ENCODE peak calls at places on chromosomes 6 and 20, in six cellular contexts. R is tibial artery; J is coronary artery; F is CD4-positive, alpha-beta T cell; K is CD8-positive, alpha-beta T cell; U is activated B cell treated with CpG ODN at 0.5 μM for 24 hours. N is an unnamed sample.

GRCh38 chr20:45993197-45993951 is 15.3 kb upstream of the MMP9 start:
- DNase-seq in R (no peak), J (no peak), F (no peak), K (no peak), U (no peak), N (no peak)

GRCh38 chr6:139497344-139497961 is 123.0 kb upstream of the CITED2 start:
- DNase-seq in R (no peak), J (no peak), F (no peak), K (no peak), U (no peak), N (no peak)

GRCh38 chr6:116247285-116247684 is 6.6 kb downstream of the TSPYL4 start:
- DNase-seq in R (no peak), J (no peak), F (no peak), K (no peak), U (no peak), N (no peak)

GRCh38 chr6:168277274-168277669 is 42.3 kb downstream of the DACT2 start:
- DNase-seq in R (no peak), J (no peak), F (no peak), K (no peak), U (no peak), N (no peak)

GRCh38 chr6:98295776-98296175 is 538.6 kb upstream of the POU3F2 start:
- DNase-seq in R (no peak), J (no peak), F (no peak), K (no peak), U (no peak), N (no peak)

GRCh38 chr6:2843138-2843740 is 1.6 kb upstream of the SERPINB1 start:
- DNase-seq in R (no peak), J (no peak), F (no peak), K (no peak), U (no peak), N (no peak)

GRCh38 chr6:166597711-166598440 is 11.4 kb upstream of the RAMACL start:
- DNase-seq in R (no peak), J (no peak), F (no peak), K (no peak), U (no peak), N (no peak)

GRCh38 chr6:150452642-150453243 is 83.9 kb downstream of the IYD start:
- DNase-seq in R (peak), J (no peak), F (no peak), K (no peak), U (no peak), N (no peak)

GRCh38 chr6:26286168-26286854 is 78.7 kb upstream of the BTN3A2 start:
- DNase-seq in R (peak), J (peak), F (peak), K (peak), U (peak), N (peak)

GRCh38 chr6:111843347-111844147 is 29.7 kb downstream of the FYN start:
- DNase-seq in R (no peak), J (no peak), F (peak), K (peak), U (no peak), N (no peak)

GRCh38 chr6:44481765-44482164 is 94.3 kb downstream of the CDC5L start:
- DNase-seq in R (no peak), J (no peak), F (no peak), K (no peak), U (no peak), N (no peak)

GRCh38 chr6:126293891-126294524 is 45.9 kb upstream of the CENPW start:
- DNase-seq in R (no peak), J (no peak), F (no peak), K (no peak), U (no peak), N (no peak)

GRCh38 chr6:90216081-90216977 is 80.3 kb downstream of the BACH2 start:
- DNase-seq in R (peak), J (no peak), F (no peak), K (peak), U (peak), N (no peak)

GRCh38 chr6:108888052-108888451 is 39.8 kb downstream of the ARMC2 start:
- DNase-seq in R (no peak), J (no peak), F (no peak), K (no peak), U (no peak), N (no peak)

DNA sequence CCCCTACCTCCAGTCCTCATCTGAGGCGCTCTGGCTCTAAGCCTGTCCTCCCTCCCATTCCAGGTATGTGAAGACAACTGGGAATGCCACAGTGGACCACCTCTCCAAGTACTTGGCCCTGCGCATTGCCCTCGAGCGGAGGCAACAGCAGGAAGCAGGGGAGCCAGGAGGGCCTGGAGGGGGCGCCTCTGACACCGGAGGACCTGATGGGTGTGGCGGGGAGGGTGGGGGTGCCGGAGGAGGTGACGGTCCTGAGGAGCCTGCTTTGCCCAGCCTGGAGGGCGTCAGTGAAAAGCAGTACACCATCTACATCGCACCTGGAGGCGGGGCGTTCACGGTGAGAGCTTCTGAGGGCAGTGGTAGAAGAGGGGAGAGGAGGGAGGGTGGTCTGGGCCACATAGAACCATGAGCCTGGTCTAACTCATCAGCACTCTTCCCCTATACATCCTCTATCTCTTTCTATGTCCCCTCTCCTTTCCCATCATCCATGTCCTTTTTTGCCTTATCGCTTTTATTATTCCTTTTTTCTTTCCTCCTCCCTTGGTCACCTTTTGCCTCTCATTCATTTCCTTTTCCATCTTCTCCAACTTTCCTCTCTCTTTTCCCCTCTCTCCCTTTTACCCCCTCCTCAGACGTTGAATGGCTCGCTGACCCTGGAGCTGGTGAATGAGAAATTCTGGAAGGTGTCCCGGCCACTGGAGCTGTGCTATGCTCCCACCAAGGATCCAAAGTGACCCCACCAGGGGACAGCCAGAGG is 3.5 kb downstream of the RING1 start:
- DNase-seq in R (no peak), J (no peak), F (no peak), K (no peak), U (no peak), N (no peak)
- TF ChIP-seq CTCF in R (no peak), J (no peak), F (no peak), K (no peak), U (no peak), N (no peak)

DNA sequence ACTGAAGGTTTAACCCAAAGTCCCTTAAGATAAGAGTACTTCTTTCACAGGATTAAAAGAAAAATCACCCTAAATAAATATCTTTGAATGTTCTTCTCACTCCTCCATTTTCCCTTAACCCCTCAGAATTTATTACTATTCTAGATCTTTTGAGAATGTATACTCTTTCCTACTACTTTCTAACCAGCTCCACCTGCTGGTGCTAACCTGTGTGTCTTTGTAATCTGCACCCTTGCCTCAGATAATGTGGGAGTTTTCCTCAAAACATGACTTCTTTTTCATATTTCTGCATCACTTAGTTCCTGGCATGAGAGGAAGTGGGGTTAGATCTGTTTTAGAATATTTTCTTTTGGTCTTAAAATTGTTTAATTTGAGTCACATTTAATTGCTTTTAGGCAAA is 394.2 kb downstream of the BMP2 start:
- DNase-seq in R (no peak), J (no peak), F (no peak), K (no peak), U (no peak), N (no peak)
- TF ChIP-seq CTCF in R (no peak), J (no peak), F (no peak), K (no peak), U (no peak), N (no peak)

DNA sequence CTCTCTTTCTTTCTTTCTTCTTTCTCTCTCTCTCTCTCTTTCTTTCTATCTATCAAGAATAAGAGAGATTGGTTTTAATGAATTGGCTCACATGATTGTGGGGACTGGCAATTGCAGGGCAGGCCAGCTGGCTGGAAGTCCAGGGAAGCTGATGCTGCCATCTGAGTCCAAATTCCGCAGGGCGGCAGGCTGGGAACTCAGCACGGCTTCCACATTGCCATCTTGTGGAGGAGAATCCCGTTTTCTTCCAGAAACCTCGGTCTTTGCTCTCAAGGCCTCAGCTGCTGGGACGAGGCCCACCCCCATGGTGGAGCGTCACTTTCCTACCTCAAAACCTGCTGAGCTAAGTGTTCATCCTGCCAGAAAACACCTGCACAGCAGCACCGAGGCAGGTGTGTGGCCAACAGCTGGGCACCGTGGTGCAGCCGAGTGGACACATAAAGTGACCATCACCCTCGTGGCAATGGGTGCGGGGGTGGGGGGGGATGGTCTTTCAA is 58.8 kb upstream of the SLCO4A1 start:
- DNase-seq in R (no peak), J (no peak), F (no peak), K (no peak), U (no peak), N (no peak)
- TF ChIP-seq CTCF in R (peak), J (no peak), F (no peak), K (no peak), U (no peak), N (no peak)

GRCh38 chr6:73898599-73898998 is 202.6 kb downstream of the CD109 start:
- DNase-seq in R (no peak), J (no peak), F (no peak), K (no peak), U (no peak), N (no peak)
- TF ChIP-seq CTCF in R (no peak), J (no peak), F (no peak), K (no peak), U (no peak), N (no peak)

GRCh38 chr20:33480071-33480470 is 9.8 kb upstream of the CBFA2T2 start:
- DNase-seq in R (no peak), J (no peak), F (no peak), K (no peak), U (no peak), N (no peak)
- TF ChIP-seq CTCF in R (no peak), J (no peak), F (no peak), K (no peak), U (no peak), N (no peak)

DNA sequence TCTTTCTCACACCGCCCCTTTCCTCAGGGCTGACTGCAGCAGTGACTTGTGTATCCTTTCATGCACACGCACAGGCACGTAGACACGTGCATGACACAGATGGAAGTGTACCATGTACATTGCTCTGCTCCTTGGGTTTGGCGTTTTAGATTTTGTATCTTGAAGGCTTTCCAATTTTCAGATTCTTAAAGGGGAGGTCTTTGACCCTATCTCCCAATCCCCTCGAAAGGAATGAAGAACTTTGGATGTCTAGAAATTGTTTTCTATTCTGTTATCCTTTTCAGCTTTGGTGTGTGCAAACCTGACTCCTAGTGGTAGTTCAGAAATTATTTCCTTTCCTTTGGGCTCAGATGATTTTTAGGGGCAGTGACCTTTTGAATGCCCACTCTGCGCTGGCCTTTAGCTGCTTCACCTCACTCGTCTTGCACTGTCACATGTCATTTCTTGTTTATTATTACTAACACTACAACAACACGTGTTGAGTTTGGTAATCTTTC is 63.0 kb downstream of the HIVEP1 start:
- DNase-seq in R (no peak), J (no peak), F (no peak), K (no peak), U (no peak), N (no peak)
- TF ChIP-seq CTCF in R (peak), J (no peak), F (peak), K (peak), U (no peak), N (no peak)

GRCh38 chr6:12961761-12962160 is 245.2 kb downstream of the PHACTR1 start:
- DNase-seq in R (no peak), J (no peak), F (no peak), K (no peak), U (no peak), N (no peak)

GRCh38 chr6:12956991-12957320 is 240.4 kb downstream of the PHACTR1 start:
- DNase-seq in R (no peak), J (no peak), F (no peak), K (no peak), U (no peak), N (no peak)

GRCh38 chr6:12955996-12956395 is 239.4 kb downstream of the PHACTR1 start:
- DNase-seq in R (no peak), J (no peak), F (no peak), K (no peak), U (no peak), N (no peak)

GRCh38 chr6:12957321-12958051 is 240.9 kb downstream of the PHACTR1 start:
- DNase-seq in R (peak), J (peak), F (no peak), K (peak), U (peak), N (peak)

DNA sequence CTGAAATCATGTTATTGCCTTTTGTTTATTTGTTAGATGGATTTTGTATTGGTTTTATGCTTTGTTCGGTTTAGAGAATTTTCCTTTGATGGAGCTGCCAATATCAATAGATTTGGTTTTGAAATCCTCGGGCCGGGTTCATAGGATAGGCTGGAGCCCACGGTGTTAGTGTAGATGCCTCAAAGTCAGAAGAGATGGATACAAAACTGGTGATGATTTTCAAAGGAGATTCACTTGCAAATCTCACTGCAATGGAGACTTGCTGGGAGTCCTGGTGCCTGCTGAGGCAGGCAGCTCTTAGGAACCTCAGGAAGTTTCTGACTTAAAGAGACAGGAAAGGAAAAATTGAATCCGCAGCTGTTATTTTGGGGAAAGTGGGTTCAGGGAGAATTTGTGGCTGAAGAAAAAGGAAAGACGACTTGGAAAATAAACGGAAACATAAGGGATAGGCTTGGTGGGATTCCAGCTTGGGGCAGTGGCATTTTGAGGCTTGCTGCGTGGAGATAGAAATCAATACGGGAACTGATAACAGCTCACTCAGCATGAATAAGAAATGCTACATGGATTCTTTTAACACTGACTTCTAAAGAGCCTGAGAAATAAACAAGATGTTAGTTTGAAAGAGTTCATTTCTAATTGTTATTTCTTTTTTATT is 241.6 kb downstream of the PHACTR1 start:
- DNase-seq in R (no peak), J (no peak), F (no peak), K (no peak), U (no peak), N (no peak)
- TF ChIP-seq CTCF in R (no peak), J (no peak), F (no peak), K (no peak), U (no peak), N (no peak)

DNA sequence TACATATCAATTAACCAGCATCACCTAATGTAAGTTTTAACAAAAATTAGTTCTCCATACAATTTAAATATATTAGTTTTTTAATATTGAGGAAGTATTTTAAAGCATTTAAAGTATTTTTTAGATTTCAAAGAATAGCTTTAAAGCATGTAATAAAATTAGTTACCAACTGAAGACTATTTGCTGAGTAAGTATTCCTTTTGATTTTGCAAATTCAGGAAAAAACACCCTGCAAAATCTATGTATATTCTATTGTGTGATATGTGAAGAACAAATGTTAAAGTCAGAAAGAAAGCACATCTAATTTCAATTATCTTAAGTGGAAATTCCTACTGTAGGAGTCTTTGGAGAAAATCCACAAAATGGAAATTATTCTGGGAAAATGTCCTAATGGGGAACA is 107.3 kb downstream of the COL21A1 start:
- DNase-seq in R (no peak), J (no peak), F (no peak), K (no peak), U (no peak), N (no peak)
- TF ChIP-seq CTCF in R (no peak), J (no peak), F (no peak), K (no peak), U (no peak), N (no peak)